ENCODE peak calls at places on chromosomes 1 and 21, in five cellular contexts. O is heart right ventricle; C is effector CD4-positive, alpha-beta T cell; L is fibroblast of pulmonary artery; P is effector memory CD4-positive, alpha-beta T cell. J is an unnamed sample.
A peak's percentile ranks its signal among the peaks of the same experiment; 100 is the strongest.

GRCh38 chr1:39788758-39789570 is at the start of gene BMP8B:
- DNase-seq in O (peak; percentile 58), C (peak; percentile 25), L (no peak), P (peak; percentile 27), J (no peak)

GRCh38 chr1:20474333-20474975 is 11.6 kb downstream of the CAMK2N1 start:
- DNase-seq in O (no peak), C (no peak), L (peak; percentile 14), P (no peak), J (no peak)

GRCh38 chr1:198672124-198672523 is 33.3 kb downstream of the PTPRC start:
- DNase-seq in O (no peak), C (no peak), L (peak; percentile 60), P (no peak), J (peak; percentile 87)

GRCh38 chr1:26225033-26225831 is 8.8 kb upstream of the CEP85 start:
- DNase-seq in O (peak; percentile 76), C (peak; percentile 20), L (peak; percentile 38), P (peak; percentile 15), J (no peak)

GRCh38 chr1:30085814-30086770 is 637.3 kb downstream of the MATN1 start:
- DNase-seq in O (peak; percentile 68), C (no peak), L (peak; percentile 18), P (no peak), J (no peak)

GRCh38 chr1:210937846-210938245 is 196.1 kb downstream of the KCNH1 start:
- DNase-seq in O (no peak), C (no peak), L (no peak), P (no peak), J (no peak)

GRCh38 chr1:6998267-6998666 is 213.0 kb downstream of the CAMTA1 start:
- DNase-seq in O (no peak), C (no peak), L (no peak), P (no peak), J (no peak)

GRCh38 chr1:183901748-183902341 is 96.9 kb downstream of the RGL1 start:
- DNase-seq in O (no peak), C (no peak), L (peak; percentile 56), P (no peak), J (no peak)

GRCh38 chr21:46008893-46009635 is 27.5 kb downstream of the COL6A1 start:
- DNase-seq in O (no peak), C (no peak), L (no peak), P (no peak), J (no peak)

GRCh38 chr1:160284220-160284781 is 632 bp downstream of the PEX19 start:
- DNase-seq in O (no peak), C (no peak), L (peak; percentile 75), P (no peak), J (peak; percentile 69)

GRCh38 chr1:93960641-93961147 is 51.5 kb upstream of the GCLM start:
- DNase-seq in O (no peak), C (no peak), L (no peak), P (no peak), J (no peak)

GRCh38 chr1:183103577-183103976 is 80.4 kb downstream of the LAMC1 start:
- DNase-seq in O (no peak), C (no peak), L (no peak), P (no peak), J (no peak)

GRCh38 chr21:45343891-45344290 is 56.2 kb upstream of the POFUT2 start:
- DNase-seq in O (no peak), C (no peak), L (no peak), P (no peak), J (no peak)

GRCh38 chr1:172838681-172839313 is 179.9 kb downstream of the FASLG start:
- DNase-seq in O (no peak), C (no peak), L (no peak), P (no peak), J (no peak)

GRCh38 chr1:217275617-217276398 is 355.1 kb downstream of the GPATCH2 start:
- DNase-seq in O (no peak), C (no peak), L (peak; percentile 80), P (no peak), J (no peak)

GRCh38 chr1:191690931-191691330 is 467.3 kb upstream of the RGS18 start:
- DNase-seq in O (no peak), C (no peak), L (no peak), P (no peak), J (no peak)

J was measured in GM04503.